ENCODE peak calls at places on chromosomes 6 and 20, in nine cellular contexts. N is stimulated activated CD8-positive, alpha-beta memory T cell treated with anti-CD3 and anti-CD28 coated beads, Interleukin-15, amount 100 ng/mL, for 1 hour; W is endothelial cell of umbilical vein; E is GM23338; C is heart left ventricle; O is HFF-Myc; P is activated CD8-positive, alpha-beta memory T cell treated with anti-CD3 and anti-CD28 coated beads for 48 hours; I is H54; Z is amniotic epithelial cell. J is an unnamed sample.

GRCh38 chr20:19211661-19212523 is 550 bp upstream of the SLC24A3 start:
- DNase-seq in P (no peak), W (no peak), Z (peak), E (peak), O (no peak), I (no peak), C (peak), N (no peak), J (peak)

GRCh38 chr20:61520761-61521460 is 268.9 kb downstream of the CDH4 start:
- DNase-seq in C (no peak), W (no peak), N (no peak), E (no peak), P (no peak), O (peak), Z (peak), I (peak), J (peak)

GRCh38 chr6:166274163-166274562 is 34.0 kb downstream of the PRR18 start:
- DNase-seq in P (no peak), O (no peak), N (no peak), E (no peak), C (no peak), I (no peak), Z (no peak), W (no peak), J (no peak)

GRCh38 chr20:53810661-53811355 is 217.2 kb upstream of the ZNF217 start:
- DNase-seq in W (no peak), P (no peak), C (no peak), N (no peak), I (no peak), E (no peak), O (no peak), Z (no peak), J (no peak)

GRCh38 chr6:142377112-142377848 is 75.5 kb downstream of the ADGRG6 start:
- DNase-seq in E (peak), P (no peak), N (no peak), Z (peak), W (peak), C (no peak), O (no peak), I (no peak), J (peak)

GRCh38 chr6:122726649-122727048 is 52.9 kb upstream of the FABP7 start:
- DNase-seq in C (no peak), Z (peak), O (no peak), E (peak), N (no peak), P (no peak), I (no peak), W (peak), J (peak)

GRCh38 chr20:24443436-24443835 is 26.0 kb upstream of the SYNDIG1 start:
- DNase-seq in W (no peak), Z (no peak), I (no peak), N (no peak), O (no peak), P (no peak), E (peak), C (no peak), J (peak)

GRCh38 chr20:17871181-17871580 is 97.4 kb downstream of the SNX5 start:
- DNase-seq in I (no peak), W (no peak), P (no peak), O (no peak), N (no peak), E (peak), Z (no peak), C (no peak), J (peak)

GRCh38 chr6:154247119-154247814 is 109.3 kb downstream of the IPCEF1 start:
- DNase-seq in N (no peak), E (peak), I (no peak), Z (no peak), P (no peak), C (no peak), O (no peak), W (peak), J (peak)

GRCh38 chr20:39025883-39026282 is 63.7 kb downstream of the DHX35 start:
- DNase-seq in P (no peak), C (no peak), E (no peak), Z (no peak), N (no peak), O (no peak), W (no peak), I (no peak), J (no peak)

GRCh38 chr20:32792316-32792715 is 27.4 kb upstream of the MAPRE1 start:
- DNase-seq in W (no peak), P (no peak), I (no peak), O (no peak), E (peak), Z (peak), C (no peak), N (no peak), J (no peak)

GRCh38 chr6:45454008-45454911 is 76.5 kb upstream of the SUPT3H start:
- DNase-seq in I (peak), P (no peak), Z (peak), N (no peak), W (peak), C (no peak), O (peak), E (no peak), J (no peak)